ENCODE peak calls at places on chromosomes 2 and 18, in eight cellular contexts. I is transverse colon, Z is spleen, L is HepG2, U is K562, D is stomach, E is upper lobe of left lung, C is prostate gland. H is an unnamed sample.

GRCh38 chr18:31255953-31256352 is 62.0 kb upstream of the DSG1 start:
- DNase-seq in I (no peak), L (no peak), Z (no peak), U (no peak), E (no peak), C (peak; percentile 55), D (no peak), H (no peak)

GRCh38 chr2:15136639-15137038 is 424.5 kb downstream of the NBAS start:
- DNase-seq in C (no peak), U (no peak), D (no peak), I (no peak), Z (no peak), L (no peak), E (no peak), H (no peak)

GRCh38 chr2:46814160-46814559 is 101.4 kb downstream of the MCFD2 start:
- DNase-seq in L (no peak), D (no peak), Z (peak; percentile 74), C (peak; percentile 19), U (no peak), I (peak; percentile 31), E (no peak), H (peak; percentile 44)

GRCh38 chr2:218722876-218723477 is 12.3 kb downstream of the TTLL4 start:
- DNase-seq in Z (no peak), L (no peak), I (no peak), E (no peak), C (no peak), U (no peak), D (no peak), H (no peak)

GRCh38 chr2:222375798-222376197 is 48.5 kb upstream of the SGPP2 start:
- DNase-seq in D (no peak), E (no peak), U (no peak), C (no peak), Z (no peak), I (no peak), L (no peak), H (no peak)

GRCh38 chr18:32455346-32455745 is 15.3 kb downstream of the GAREM1 start:
- DNase-seq in L (no peak), I (no peak), C (no peak), E (no peak), U (no peak), Z (no peak), D (no peak), H (no peak)

GRCh38 chr2:172888704-172889103 is 153.1 kb downstream of the RAPGEF4 start:
- DNase-seq in U (no peak), C (no peak), E (no peak), L (no peak), Z (no peak), D (no peak), I (no peak), H (no peak)

GRCh38 chr18:60372598-60372997 is at the start of gene MC4R:
- DNase-seq in Z (no peak), E (no peak), I (peak; percentile 17), D (no peak), U (no peak), C (no peak), L (no peak), H (no peak)

GRCh38 chr2:159064446-159065301 is 96.2 kb downstream of the TANC1 start:
- DNase-seq in I (no peak), D (no peak), Z (no peak), L (peak; percentile 40), E (no peak), U (no peak), C (no peak), H (no peak)

GRCh38 chr18:44900627-44901026 is 219.9 kb downstream of the SETBP1 start:
- DNase-seq in I (no peak), Z (no peak), D (no peak), U (no peak), L (no peak), C (no peak), E (no peak), H (no peak)

GRCh38 chr18:45151645-45152044 is 463.6 kb upstream of the SLC14A2 start:
- DNase-seq in Z (no peak), C (no peak), L (no peak), E (no peak), D (no peak), I (no peak), U (no peak), H (no peak)

GRCh38 chr2:64595397-64596160 is 58.1 kb downstream of the SERTAD2 start:
- DNase-seq in L (peak; percentile 40), Z (no peak), I (peak; percentile 34), U (no peak), D (no peak), E (no peak), C (no peak), H (no peak)

GRCh38 chr2:55408098-55408882 is 11.4 kb downstream of the CCDC88A start:
- DNase-seq in L (no peak), E (no peak), U (no peak), I (no peak), C (no peak), D (no peak), Z (no peak), H (no peak)

GRCh38 chr2:15982285-15982967 is 42.1 kb downstream of the MYCN start:
- DNase-seq in L (no peak), U (no peak), Z (no peak), D (no peak), I (no peak), C (no peak), E (no peak), H (no peak)

GRCh38 chr2:26847663-26848335 is at the start of gene DPYSL5:
- DNase-seq in D (no peak), L (no peak), Z (no peak), I (no peak), E (peak; percentile 81), C (no peak), U (peak; percentile 87), H (no peak)

GRCh38 chr2:201204655-201205515 is 21.9 kb downstream of the CASP10 start:
- DNase-seq in Z (no peak), E (no peak), D (no peak), U (no peak), L (peak; percentile 97), C (no peak), I (no peak), H (no peak)

GRCh38 chr2:201201371-201201770 is 18.4 kb downstream of the CASP10 start:
- DNase-seq in I (no peak), C (no peak), L (no peak), E (no peak), U (no peak), Z (no peak), D (no peak), H (no peak)

GRCh38 chr2:201205516-201205850 is 22.5 kb downstream of the CASP10 start:
- DNase-seq in I (no peak), D (no peak), E (no peak), Z (no peak), L (no peak), U (no peak), C (no peak), H (no peak)

GRCh38 chr2:201200345-201200744 is 17.4 kb downstream of the CASP10 start:
- DNase-seq in E (no peak), L (no peak), I (no peak), C (no peak), U (no peak), D (no peak), Z (no peak), H (no peak)

GRCh38 chr2:201203916-201204654 is 21.1 kb downstream of the CASP10 start:
- DNase-seq in C (no peak), U (no peak), L (no peak), Z (no peak), I (no peak), E (no peak), D (no peak), H (no peak)
- TF ChIP-seq POLR2AphosphoS5 in C (no peak), U (no peak), L (no peak), Z (peak; percentile 39), I (no peak), E (no peak), D (no peak), H (no peak)

GRCh38 chr2:11481789-11482472 is 16.0 kb upstream of the E2F6 start:
- DNase-seq in I (no peak), L (no peak), D (no peak), Z (no peak), C (no peak), E (peak; percentile 79), U (no peak), H (no peak)

GRCh38 chr2:11480859-11481258 is 14.9 kb upstream of the E2F6 start:
- DNase-seq in L (no peak), D (no peak), C (no peak), E (no peak), I (no peak), U (no peak), Z (no peak), H (no peak)

GRCh38 chr2:11481426-11481788 is 15.4 kb upstream of the E2F6 start:
- DNase-seq in L (no peak), E (no peak), C (no peak), U (no peak), I (no peak), Z (no peak), D (no peak), H (no peak)

GRCh38 chr2:11482473-11483031 is 16.6 kb upstream of the E2F6 start:
- DNase-seq in E (peak; percentile 87), L (no peak), Z (no peak), U (no peak), D (no peak), I (no peak), C (no peak), H (no peak)

GRCh38 chr2:11483806-11484147 is 17.8 kb upstream of the E2F6 start:
- DNase-seq in I (no peak), C (no peak), D (no peak), L (no peak), E (no peak), Z (no peak), U (no peak), H (no peak)
- H3K27ac ChIP-seq in I (no peak overlapping the region), C (peak overlapping the region; percentile 55), D (no peak overlapping the region), L (peak overlapping the region; percentile 85), E (no peak overlapping the region), Z (no peak overlapping the region), U (no peak overlapping the region), H (no peak overlapping the region)

DNA sequence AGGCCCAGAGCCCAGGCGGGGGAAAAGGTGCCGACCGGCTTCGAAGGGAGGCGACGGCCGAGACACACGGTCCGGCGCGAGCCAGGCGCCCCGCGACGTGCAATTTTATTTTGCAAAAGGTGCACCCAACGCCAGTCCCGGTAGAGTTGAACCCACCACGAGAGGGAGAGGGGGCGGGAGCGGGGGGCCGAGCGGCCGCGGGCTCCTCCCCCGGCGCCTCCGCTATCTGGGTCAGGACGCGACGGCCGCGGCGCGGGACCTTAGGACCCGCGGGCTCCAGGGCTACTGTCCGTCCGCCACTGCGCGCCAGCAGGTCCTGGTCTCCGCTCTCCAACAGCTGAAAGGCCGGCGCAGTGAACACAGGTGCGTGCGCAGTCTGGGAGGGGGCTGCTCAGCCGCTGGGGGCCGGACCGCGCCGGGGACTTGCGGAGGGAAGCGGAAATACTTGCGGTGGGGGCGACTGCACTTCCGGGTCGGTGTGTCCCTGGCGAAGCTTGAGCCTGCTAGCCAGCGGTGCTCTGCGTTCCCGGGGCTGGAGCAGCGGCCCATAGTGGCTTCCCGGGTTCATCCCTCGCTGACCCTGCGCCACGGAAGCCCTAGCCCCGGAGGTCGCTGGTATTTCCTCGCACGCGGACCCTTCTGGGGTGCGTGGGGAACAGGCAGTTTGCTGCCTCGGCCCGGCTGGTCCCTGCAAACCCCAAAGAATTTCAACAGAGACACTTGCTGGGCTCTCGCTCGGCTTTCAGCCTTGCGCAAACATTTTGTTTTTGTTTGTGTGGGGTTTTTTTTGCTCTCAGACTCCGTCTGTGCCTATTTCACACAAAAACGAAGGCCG is at the start of gene RMDN2:
- DNase-seq in C (peak; percentile 84), D (peak; percentile 89), E (peak; percentile 97), Z (peak; percentile 98), U (peak; percentile 84), L (peak; percentile 97), I (peak; percentile 93), H (peak; percentile 91)
- TF ChIP-seq POLR2A in C (peak; percentile 28), D (peak; percentile 46), E (peak; percentile 72), Z (no peak), U (peak; percentile 89), L (peak; percentile 98), I (peak; percentile 81), H (peak; percentile 77)

GRCh38 chr2:216491757-216492635 is 6.6 kb upstream of the RPL37A start:
- DNase-seq in D (no peak), L (peak; percentile 66), E (no peak), I (no peak), C (no peak), U (no peak), Z (no peak), H (no peak)
- TF ChIP-seq POLR2AphosphoS5 in D (no peak), L (no peak), E (no peak), I (no peak), C (no peak), U (no peak), Z (no peak), H (no peak)